ENCODE peak calls at places on chromosome 10, in nine cellular contexts. One of them, this sample, is unnamed.

GRCh38 chr10:22649390-22649841 is 65.0 kb downstream of the PIP4K2A start:
- DNase-seq in CD4-positive, alpha-beta T cell: no peak
- DNase-seq in activated naive CD4-positive, alpha-beta T cell treated with Interleukin-2 at 50 U/mL for 16 hours: peak
- DNase-seq in HFFc6: no peak
- DNase-seq in naive thymus-derived CD4-positive, alpha-beta T cell: no peak
- DNase-seq in stimulated activated CD4-positive, alpha-beta T cell treated with anti-CD3 and anti-CD28 coated beads, TNF-alpha, amount 100 ng/mL, for 4 hours: no peak
- DNase-seq in aorta: no peak
- DNase-seq in MV-4-11: no peak
- DNase-seq in activated T-cell treated with anti-CD3 and anti-CD28 coated beads for 1 hour: no peak
- DNase-seq in this sample: no peak

GRCh38 chr10:1256139-1256720 is 200.0 kb downstream of the WDR37 start:
- DNase-seq in CD4-positive, alpha-beta T cell: no peak
- DNase-seq in activated naive CD4-positive, alpha-beta T cell treated with Interleukin-2 at 50 U/mL for 16 hours: no peak
- DNase-seq in HFFc6: no peak
- DNase-seq in naive thymus-derived CD4-positive, alpha-beta T cell: no peak
- DNase-seq in stimulated activated CD4-positive, alpha-beta T cell treated with anti-CD3 and anti-CD28 coated beads, TNF-alpha, amount 100 ng/mL, for 4 hours: no peak
- DNase-seq in aorta: no peak
- DNase-seq in MV-4-11: no peak
- DNase-seq in activated T-cell treated with anti-CD3 and anti-CD28 coated beads for 1 hour: no peak
- DNase-seq in this sample: no peak

GRCh38 chr10:8311526-8312070 is 257.1 kb downstream of the GATA3 start:
- DNase-seq in CD4-positive, alpha-beta T cell: no peak
- DNase-seq in activated naive CD4-positive, alpha-beta T cell treated with Interleukin-2 at 50 U/mL for 16 hours: no peak
- DNase-seq in HFFc6: no peak
- DNase-seq in naive thymus-derived CD4-positive, alpha-beta T cell: no peak
- DNase-seq in stimulated activated CD4-positive, alpha-beta T cell treated with anti-CD3 and anti-CD28 coated beads, TNF-alpha, amount 100 ng/mL, for 4 hours: no peak
- DNase-seq in aorta: no peak
- DNase-seq in MV-4-11: no peak
- DNase-seq in activated T-cell treated with anti-CD3 and anti-CD28 coated beads for 1 hour: no peak
- DNase-seq in this sample: no peak

GRCh38 chr10:1402821-1403507 is 334.4 kb downstream of the ADARB2 start:
- DNase-seq in CD4-positive, alpha-beta T cell: no peak
- DNase-seq in activated naive CD4-positive, alpha-beta T cell treated with Interleukin-2 at 50 U/mL for 16 hours: no peak
- DNase-seq in HFFc6: no peak
- DNase-seq in naive thymus-derived CD4-positive, alpha-beta T cell: no peak
- DNase-seq in stimulated activated CD4-positive, alpha-beta T cell treated with anti-CD3 and anti-CD28 coated beads, TNF-alpha, amount 100 ng/mL, for 4 hours: no peak
- DNase-seq in aorta: no peak
- DNase-seq in MV-4-11: no peak
- DNase-seq in activated T-cell treated with anti-CD3 and anti-CD28 coated beads for 1 hour: no peak
- DNase-seq in this sample: no peak

GRCh38 chr10:117168729-117169128 is 28.6 kb upstream of the KCNK18 start:
- DNase-seq in CD4-positive, alpha-beta T cell: no peak
- DNase-seq in activated naive CD4-positive, alpha-beta T cell treated with Interleukin-2 at 50 U/mL for 16 hours: no peak
- DNase-seq in HFFc6: no peak
- DNase-seq in naive thymus-derived CD4-positive, alpha-beta T cell: no peak
- DNase-seq in stimulated activated CD4-positive, alpha-beta T cell treated with anti-CD3 and anti-CD28 coated beads, TNF-alpha, amount 100 ng/mL, for 4 hours: no peak
- DNase-seq in aorta: no peak
- DNase-seq in MV-4-11: no peak
- DNase-seq in activated T-cell treated with anti-CD3 and anti-CD28 coated beads for 1 hour: no peak
- DNase-seq in this sample: no peak

GRCh38 chr10:97842658-97843295 is 6.9 kb upstream of the GOLGA7B start:
- DNase-seq in CD4-positive, alpha-beta T cell: no peak
- DNase-seq in activated naive CD4-positive, alpha-beta T cell treated with Interleukin-2 at 50 U/mL for 16 hours: no peak
- DNase-seq in HFFc6: no peak
- DNase-seq in naive thymus-derived CD4-positive, alpha-beta T cell: no peak
- DNase-seq in stimulated activated CD4-positive, alpha-beta T cell treated with anti-CD3 and anti-CD28 coated beads, TNF-alpha, amount 100 ng/mL, for 4 hours: no peak
- DNase-seq in aorta: no peak
- DNase-seq in MV-4-11: peak
- DNase-seq in activated T-cell treated with anti-CD3 and anti-CD28 coated beads for 1 hour: no peak
- DNase-seq in this sample: no peak

GRCh38 chr10:60454336-60454735 is 64.7 kb upstream of the ANK3 start:
- DNase-seq in CD4-positive, alpha-beta T cell: no peak
- DNase-seq in activated naive CD4-positive, alpha-beta T cell treated with Interleukin-2 at 50 U/mL for 16 hours: no peak
- DNase-seq in HFFc6: no peak
- DNase-seq in naive thymus-derived CD4-positive, alpha-beta T cell: no peak
- DNase-seq in stimulated activated CD4-positive, alpha-beta T cell treated with anti-CD3 and anti-CD28 coated beads, TNF-alpha, amount 100 ng/mL, for 4 hours: no peak
- DNase-seq in aorta: no peak
- DNase-seq in MV-4-11: no peak
- DNase-seq in activated T-cell treated with anti-CD3 and anti-CD28 coated beads for 1 hour: no peak
- DNase-seq in this sample: no peak

GRCh38 chr10:131937832-131938231 is 37.0 kb downstream of the PPP2R2D start:
- DNase-seq in CD4-positive, alpha-beta T cell: no peak
- DNase-seq in activated naive CD4-positive, alpha-beta T cell treated with Interleukin-2 at 50 U/mL for 16 hours: no peak
- DNase-seq in HFFc6: no peak
- DNase-seq in naive thymus-derived CD4-positive, alpha-beta T cell: no peak
- DNase-seq in stimulated activated CD4-positive, alpha-beta T cell treated with anti-CD3 and anti-CD28 coated beads, TNF-alpha, amount 100 ng/mL, for 4 hours: no peak
- DNase-seq in aorta: peak
- DNase-seq in MV-4-11: no peak
- DNase-seq in activated T-cell treated with anti-CD3 and anti-CD28 coated beads for 1 hour: no peak
- DNase-seq in this sample: no peak

GRCh38 chr10:71201921-71202713 is 10.3 kb upstream of the UNC5B start:
- DNase-seq in CD4-positive, alpha-beta T cell: no peak
- DNase-seq in activated naive CD4-positive, alpha-beta T cell treated with Interleukin-2 at 50 U/mL for 16 hours: no peak
- DNase-seq in HFFc6: no peak
- DNase-seq in naive thymus-derived CD4-positive, alpha-beta T cell: no peak
- DNase-seq in stimulated activated CD4-positive, alpha-beta T cell treated with anti-CD3 and anti-CD28 coated beads, TNF-alpha, amount 100 ng/mL, for 4 hours: no peak
- DNase-seq in aorta: no peak
- DNase-seq in MV-4-11: no peak
- DNase-seq in activated T-cell treated with anti-CD3 and anti-CD28 coated beads for 1 hour: no peak
- DNase-seq in this sample: no peak

GRCh38 chr10:45160266-45160665 is 155.1 kb downstream of the OR13A1 start:
- DNase-seq in CD4-positive, alpha-beta T cell: no peak
- DNase-seq in activated naive CD4-positive, alpha-beta T cell treated with Interleukin-2 at 50 U/mL for 16 hours: no peak
- DNase-seq in HFFc6: peak
- DNase-seq in naive thymus-derived CD4-positive, alpha-beta T cell: no peak
- DNase-seq in stimulated activated CD4-positive, alpha-beta T cell treated with anti-CD3 and anti-CD28 coated beads, TNF-alpha, amount 100 ng/mL, for 4 hours: no peak
- DNase-seq in aorta: no peak
- DNase-seq in MV-4-11: no peak
- DNase-seq in activated T-cell treated with anti-CD3 and anti-CD28 coated beads for 1 hour: no peak
- DNase-seq in this sample: no peak

GRCh38 chr10:109784236-109784635 is 139.1 kb downstream of the XPNPEP1 start:
- DNase-seq in CD4-positive, alpha-beta T cell: no peak
- DNase-seq in activated naive CD4-positive, alpha-beta T cell treated with Interleukin-2 at 50 U/mL for 16 hours: no peak
- DNase-seq in HFFc6: peak
- DNase-seq in naive thymus-derived CD4-positive, alpha-beta T cell: no peak
- DNase-seq in stimulated activated CD4-positive, alpha-beta T cell treated with anti-CD3 and anti-CD28 coated beads, TNF-alpha, amount 100 ng/mL, for 4 hours: no peak
- DNase-seq in aorta: no peak
- DNase-seq in MV-4-11: no peak
- DNase-seq in activated T-cell treated with anti-CD3 and anti-CD28 coated beads for 1 hour: no peak
- DNase-seq in this sample: no peak

GRCh38 chr10:86359933-86360332 is 6.7 kb downstream of the GRID1 start:
- DNase-seq in CD4-positive, alpha-beta T cell: no peak
- DNase-seq in activated naive CD4-positive, alpha-beta T cell treated with Interleukin-2 at 50 U/mL for 16 hours: no peak
- DNase-seq in HFFc6: no peak
- DNase-seq in naive thymus-derived CD4-positive, alpha-beta T cell: no peak
- DNase-seq in stimulated activated CD4-positive, alpha-beta T cell treated with anti-CD3 and anti-CD28 coated beads, TNF-alpha, amount 100 ng/mL, for 4 hours: no peak
- DNase-seq in aorta: no peak
- DNase-seq in MV-4-11: no peak
- DNase-seq in activated T-cell treated with anti-CD3 and anti-CD28 coated beads for 1 hour: no peak
- DNase-seq in this sample: no peak

GRCh38 chr10:123879596-123880257 is 11.9 kb downstream of the CPXM2 start:
- DNase-seq in CD4-positive, alpha-beta T cell: no peak
- DNase-seq in activated naive CD4-positive, alpha-beta T cell treated with Interleukin-2 at 50 U/mL for 16 hours: no peak
- DNase-seq in HFFc6: no peak
- DNase-seq in naive thymus-derived CD4-positive, alpha-beta T cell: no peak
- DNase-seq in stimulated activated CD4-positive, alpha-beta T cell treated with anti-CD3 and anti-CD28 coated beads, TNF-alpha, amount 100 ng/mL, for 4 hours: no peak
- DNase-seq in aorta: no peak
- DNase-seq in MV-4-11: no peak
- DNase-seq in activated T-cell treated with anti-CD3 and anti-CD28 coated beads for 1 hour: no peak
- DNase-seq in this sample: no peak

GRCh38 chr10:118373786-118374185 is 31.7 kb upstream of the FAM204A start:
- DNase-seq in CD4-positive, alpha-beta T cell: no peak
- DNase-seq in activated naive CD4-positive, alpha-beta T cell treated with Interleukin-2 at 50 U/mL for 16 hours: no peak
- DNase-seq in HFFc6: peak
- DNase-seq in naive thymus-derived CD4-positive, alpha-beta T cell: no peak
- DNase-seq in stimulated activated CD4-positive, alpha-beta T cell treated with anti-CD3 and anti-CD28 coated beads, TNF-alpha, amount 100 ng/mL, for 4 hours: no peak
- DNase-seq in aorta: no peak
- DNase-seq in MV-4-11: no peak
- DNase-seq in activated T-cell treated with anti-CD3 and anti-CD28 coated beads for 1 hour: no peak
- DNase-seq in this sample: no peak

GRCh38 chr10:17586741-17587720 is 30.1 kb downstream of the HACD1 start:
- DNase-seq in CD4-positive, alpha-beta T cell: no peak
- DNase-seq in activated naive CD4-positive, alpha-beta T cell treated with Interleukin-2 at 50 U/mL for 16 hours: no peak
- DNase-seq in HFFc6: peak
- DNase-seq in naive thymus-derived CD4-positive, alpha-beta T cell: no peak
- DNase-seq in stimulated activated CD4-positive, alpha-beta T cell treated with anti-CD3 and anti-CD28 coated beads, TNF-alpha, amount 100 ng/mL, for 4 hours: no peak
- DNase-seq in aorta: no peak
- DNase-seq in MV-4-11: peak
- DNase-seq in activated T-cell treated with anti-CD3 and anti-CD28 coated beads for 1 hour: no peak
- DNase-seq in this sample: no peak

GRCh38 chr10:23445591-23445990 is 6.7 kb downstream of the OTUD1 start:
- DNase-seq in CD4-positive, alpha-beta T cell: no peak
- DNase-seq in activated naive CD4-positive, alpha-beta T cell treated with Interleukin-2 at 50 U/mL for 16 hours: no peak
- DNase-seq in HFFc6: no peak
- DNase-seq in naive thymus-derived CD4-positive, alpha-beta T cell: no peak
- DNase-seq in stimulated activated CD4-positive, alpha-beta T cell treated with anti-CD3 and anti-CD28 coated beads, TNF-alpha, amount 100 ng/mL, for 4 hours: no peak
- DNase-seq in aorta: no peak
- DNase-seq in MV-4-11: no peak
- DNase-seq in activated T-cell treated with anti-CD3 and anti-CD28 coated beads for 1 hour: no peak
- DNase-seq in this sample: no peak

GRCh38 chr10:17980796-17981195 is 29.1 kb downstream of the SLC39A12 start:
- DNase-seq in CD4-positive, alpha-beta T cell: no peak
- DNase-seq in activated naive CD4-positive, alpha-beta T cell treated with Interleukin-2 at 50 U/mL for 16 hours: no peak
- DNase-seq in HFFc6: no peak
- DNase-seq in naive thymus-derived CD4-positive, alpha-beta T cell: no peak
- DNase-seq in stimulated activated CD4-positive, alpha-beta T cell treated with anti-CD3 and anti-CD28 coated beads, TNF-alpha, amount 100 ng/mL, for 4 hours: no peak
- DNase-seq in aorta: no peak
- DNase-seq in MV-4-11: no peak
- DNase-seq in activated T-cell treated with anti-CD3 and anti-CD28 coated beads for 1 hour: no peak
- DNase-seq in this sample: no peak

GRCh38 chr10:3104251-3104918 is 37.0 kb downstream of the PFKP start:
- DNase-seq in CD4-positive, alpha-beta T cell: no peak
- DNase-seq in activated naive CD4-positive, alpha-beta T cell treated with Interleukin-2 at 50 U/mL for 16 hours: no peak
- DNase-seq in HFFc6: no peak
- DNase-seq in naive thymus-derived CD4-positive, alpha-beta T cell: no peak
- DNase-seq in stimulated activated CD4-positive, alpha-beta T cell treated with anti-CD3 and anti-CD28 coated beads, TNF-alpha, amount 100 ng/mL, for 4 hours: no peak
- DNase-seq in aorta: no peak
- DNase-seq in MV-4-11: no peak
- DNase-seq in activated T-cell treated with anti-CD3 and anti-CD28 coated beads for 1 hour: no peak
- DNase-seq in this sample: no peak

GRCh38 chr10:123139521-123140163 is 3.9 kb downstream of the HMX3 start:
- DNase-seq in CD4-positive, alpha-beta T cell: no peak
- DNase-seq in activated naive CD4-positive, alpha-beta T cell treated with Interleukin-2 at 50 U/mL for 16 hours: no peak
- DNase-seq in HFFc6: no peak
- DNase-seq in naive thymus-derived CD4-positive, alpha-beta T cell: no peak
- DNase-seq in stimulated activated CD4-positive, alpha-beta T cell treated with anti-CD3 and anti-CD28 coated beads, TNF-alpha, amount 100 ng/mL, for 4 hours: no peak
- DNase-seq in aorta: no peak
- DNase-seq in MV-4-11: peak
- DNase-seq in activated T-cell treated with anti-CD3 and anti-CD28 coated beads for 1 hour: no peak
- DNase-seq in this sample: peak

GRCh38 chr10:131978851-131979250 is 2.9 kb downstream of the BNIP3 start:
- DNase-seq in CD4-positive, alpha-beta T cell: no peak
- DNase-seq in activated naive CD4-positive, alpha-beta T cell treated with Interleukin-2 at 50 U/mL for 16 hours: no peak
- DNase-seq in HFFc6: no peak
- DNase-seq in naive thymus-derived CD4-positive, alpha-beta T cell: no peak
- DNase-seq in stimulated activated CD4-positive, alpha-beta T cell treated with anti-CD3 and anti-CD28 coated beads, TNF-alpha, amount 100 ng/mL, for 4 hours: no peak
- DNase-seq in aorta: no peak
- DNase-seq in MV-4-11: no peak
- DNase-seq in activated T-cell treated with anti-CD3 and anti-CD28 coated beads for 1 hour: no peak
- DNase-seq in this sample: no peak

GRCh38 chr10:11454958-11455566 is 156.4 kb downstream of the USP6NL start:
- DNase-seq in CD4-positive, alpha-beta T cell: no peak
- DNase-seq in activated naive CD4-positive, alpha-beta T cell treated with Interleukin-2 at 50 U/mL for 16 hours: no peak
- DNase-seq in HFFc6: no peak
- DNase-seq in naive thymus-derived CD4-positive, alpha-beta T cell: no peak
- DNase-seq in stimulated activated CD4-positive, alpha-beta T cell treated with anti-CD3 and anti-CD28 coated beads, TNF-alpha, amount 100 ng/mL, for 4 hours: no peak
- DNase-seq in aorta: no peak
- DNase-seq in MV-4-11: no peak
- DNase-seq in activated T-cell treated with anti-CD3 and anti-CD28 coated beads for 1 hour: no peak
- DNase-seq in this sample: no peak

GRCh38 chr10:87518937-87519336 is 14.2 kb downstream of the MINPP1 start:
- DNase-seq in CD4-positive, alpha-beta T cell: no peak
- DNase-seq in activated naive CD4-positive, alpha-beta T cell treated with Interleukin-2 at 50 U/mL for 16 hours: no peak
- DNase-seq in HFFc6: no peak
- DNase-seq in naive thymus-derived CD4-positive, alpha-beta T cell: no peak
- DNase-seq in stimulated activated CD4-positive, alpha-beta T cell treated with anti-CD3 and anti-CD28 coated beads, TNF-alpha, amount 100 ng/mL, for 4 hours: no peak
- DNase-seq in aorta: no peak
- DNase-seq in MV-4-11: no peak
- DNase-seq in activated T-cell treated with anti-CD3 and anti-CD28 coated beads for 1 hour: no peak
- DNase-seq in this sample: no peak

GRCh38 chr10:19097151-19097550 is 48.5 kb downstream of the MALRD1 start:
- DNase-seq in CD4-positive, alpha-beta T cell: no peak
- DNase-seq in activated naive CD4-positive, alpha-beta T cell treated with Interleukin-2 at 50 U/mL for 16 hours: no peak
- DNase-seq in HFFc6: no peak
- DNase-seq in naive thymus-derived CD4-positive, alpha-beta T cell: no peak
- DNase-seq in stimulated activated CD4-positive, alpha-beta T cell treated with anti-CD3 and anti-CD28 coated beads, TNF-alpha, amount 100 ng/mL, for 4 hours: no peak
- DNase-seq in aorta: no peak
- DNase-seq in MV-4-11: no peak
- DNase-seq in activated T-cell treated with anti-CD3 and anti-CD28 coated beads for 1 hour: no peak
- DNase-seq in this sample: no peak

GRCh38 chr10:44725404-44725803 is 185.7 kb upstream of the TMEM72 start:
- DNase-seq in CD4-positive, alpha-beta T cell: no peak
- DNase-seq in activated naive CD4-positive, alpha-beta T cell treated with Interleukin-2 at 50 U/mL for 16 hours: no peak
- DNase-seq in HFFc6: peak
- DNase-seq in naive thymus-derived CD4-positive, alpha-beta T cell: no peak
- DNase-seq in stimulated activated CD4-positive, alpha-beta T cell treated with anti-CD3 and anti-CD28 coated beads, TNF-alpha, amount 100 ng/mL, for 4 hours: no peak
- DNase-seq in aorta: no peak
- DNase-seq in MV-4-11: peak
- DNase-seq in activated T-cell treated with anti-CD3 and anti-CD28 coated beads for 1 hour: no peak
- DNase-seq in this sample: no peak

GRCh38 chr10:124675824-124676223 is 68.4 kb downstream of the FAM53B start:
- DNase-seq in CD4-positive, alpha-beta T cell: no peak
- DNase-seq in activated naive CD4-positive, alpha-beta T cell treated with Interleukin-2 at 50 U/mL for 16 hours: no peak
- DNase-seq in HFFc6: no peak
- DNase-seq in naive thymus-derived CD4-positive, alpha-beta T cell: no peak
- DNase-seq in stimulated activated CD4-positive, alpha-beta T cell treated with anti-CD3 and anti-CD28 coated beads, TNF-alpha, amount 100 ng/mL, for 4 hours: no peak
- DNase-seq in aorta: no peak
- DNase-seq in MV-4-11: no peak
- DNase-seq in activated T-cell treated with anti-CD3 and anti-CD28 coated beads for 1 hour: no peak
- DNase-seq in this sample: no peak

GRCh38 chr10:16965740-16966447 is 148.7 kb upstream of the RSU1 start:
- DNase-seq in CD4-positive, alpha-beta T cell: no peak
- DNase-seq in activated naive CD4-positive, alpha-beta T cell treated with Interleukin-2 at 50 U/mL for 16 hours: no peak
- DNase-seq in HFFc6: peak
- DNase-seq in naive thymus-derived CD4-positive, alpha-beta T cell: no peak
- DNase-seq in stimulated activated CD4-positive, alpha-beta T cell treated with anti-CD3 and anti-CD28 coated beads, TNF-alpha, amount 100 ng/mL, for 4 hours: no peak
- DNase-seq in aorta: no peak
- DNase-seq in MV-4-11: no peak
- DNase-seq in activated T-cell treated with anti-CD3 and anti-CD28 coated beads for 1 hour: no peak
- DNase-seq in this sample: no peak